ENCODE peak calls at places on chromosomes 11 and 22, in four cellular contexts. E is H9, J is H1, R is IMR-90. I is an unnamed sample.

GRCh38 chr11:108204918-108205499 is 17.4 kb downstream of the NPAT start:
- DNase-seq in E (no peak), R (no peak), J (no peak), I (no peak)

GRCh38 chr11:134862168-134862567 is 450.1 kb upstream of the B3GAT1 start:
- DNase-seq in R (no peak), E (no peak), J (no peak), I (no peak)

GRCh38 chr22:48192920-48193319 is 1430.5 kb downstream of the TBC1D22A start:
- DNase-seq in R (no peak), E (peak), J (no peak), I (no peak)

GRCh38 chr22:39405346-39406085 is 5.9 kb downstream of the TAB1 start:
- DNase-seq in R (peak), E (no peak), J (no peak), I (no peak)

GRCh38 chr11:108647387-108647700 is 17.5 kb upstream of the DDX10 start:
- DNase-seq in J (no peak), E (no peak), R (no peak), I (no peak)

GRCh38 chr22:46085831-46086576 is 64.3 kb upstream of the PPARA start:
- DNase-seq in R (no peak), J (no peak), E (no peak), I (no peak)

GRCh38 chr22:36775589-36775965 is 342 bp downstream of the IFT27 start:
- DNase-seq in R (peak), E (no peak), J (no peak), I (no peak)

GRCh38 chr22:26646158-26646557 is 11.2 kb upstream of the MIAT start:
- DNase-seq in R (peak), J (no peak), E (no peak), I (no peak)

GRCh38 chr11:16750417-16750816 is 12.0 kb downstream of the C11orf58 start:
- DNase-seq in R (no peak), E (no peak), J (no peak), I (no peak)

GRCh38 chr11:85930879-85931366 is 75.7 kb downstream of the CCDC83 start:
- DNase-seq in E (no peak), R (no peak), J (no peak), I (no peak)

GRCh38 chr11:18994860-18995259 is 55.6 kb upstream of the MRGPRX1 start:
- DNase-seq in E (no peak), R (no peak), J (no peak), I (no peak)

GRCh38 chr22:38138961-38139360 is 28.5 kb upstream of the BAIAP2L2 start:
- DNase-seq in R (no peak), E (no peak), J (no peak), I (no peak)

GRCh38 chr22:30247561-30247960 is 1.0 kb upstream of the LIF start:
- DNase-seq in E (no peak), J (no peak), R (no peak), I (no peak)

GRCh38 chr22:41352058-41352457 is 29.7 kb upstream of the TEF start:
- DNase-seq in J (no peak), E (no peak), R (peak), I (peak)

GRCh38 chr22:36386351-36386899 is 1.3 kb downstream of the MYH9 start:
- DNase-seq in R (no peak), J (no peak), E (no peak), I (peak)

GRCh38 chr11:122721964-122722266 is 66.4 kb downstream of the UBASH3B start:
- DNase-seq in R (peak), J (no peak), E (no peak), I (peak)

GRCh38 chr11:94804874-94805273 is 36.7 kb downstream of the AMOTL1 start:
- DNase-seq in J (no peak), R (no peak), E (no peak), I (no peak)

GRCh38 chr22:33962409-33962808 is 42.1 kb upstream of the LARGE1 start:
- DNase-seq in E (no peak), J (no peak), R (no peak), I (no peak)

GRCh38 chr11:2325719-2326118 is 23.9 kb downstream of the TSPAN32 start:
- DNase-seq in J (no peak), E (no peak), R (peak), I (no peak)

GRCh38 chr22:49062155-49063039 is 765.3 kb downstream of the BRD1 start:
- DNase-seq in R (no peak), E (peak), J (no peak), I (no peak)

GRCh38 chr11:118957968-118958367 is 1.9 kb downstream of the UPK2 start:
- DNase-seq in R (no peak), J (no peak), E (no peak), I (no peak)

GRCh38 chr11:71250512-71251158 is 1.7 kb downstream of the SHANK2 start:
- DNase-seq in J (no peak), E (peak), R (no peak), I (peak)

GRCh38 chr22:42439821-42440674 is 7.8 kb upstream of the NFAM1 start:
- DNase-seq in J (no peak), E (no peak), R (peak), I (peak)

GRCh38 chr22:42436402-42436801 is 4.2 kb upstream of the NFAM1 start:
- DNase-seq in R (no peak), E (no peak), J (no peak), I (no peak)

GRCh38 chr22:42439021-42439420 is 6.8 kb upstream of the NFAM1 start:
- DNase-seq in R (no peak), J (no peak), E (no peak), I (no peak)

GRCh38 chr22:42438293-42438650 is 6.1 kb upstream of the NFAM1 start:
- DNase-seq in E (peak), J (no peak), R (no peak), I (no peak)

DNA sequence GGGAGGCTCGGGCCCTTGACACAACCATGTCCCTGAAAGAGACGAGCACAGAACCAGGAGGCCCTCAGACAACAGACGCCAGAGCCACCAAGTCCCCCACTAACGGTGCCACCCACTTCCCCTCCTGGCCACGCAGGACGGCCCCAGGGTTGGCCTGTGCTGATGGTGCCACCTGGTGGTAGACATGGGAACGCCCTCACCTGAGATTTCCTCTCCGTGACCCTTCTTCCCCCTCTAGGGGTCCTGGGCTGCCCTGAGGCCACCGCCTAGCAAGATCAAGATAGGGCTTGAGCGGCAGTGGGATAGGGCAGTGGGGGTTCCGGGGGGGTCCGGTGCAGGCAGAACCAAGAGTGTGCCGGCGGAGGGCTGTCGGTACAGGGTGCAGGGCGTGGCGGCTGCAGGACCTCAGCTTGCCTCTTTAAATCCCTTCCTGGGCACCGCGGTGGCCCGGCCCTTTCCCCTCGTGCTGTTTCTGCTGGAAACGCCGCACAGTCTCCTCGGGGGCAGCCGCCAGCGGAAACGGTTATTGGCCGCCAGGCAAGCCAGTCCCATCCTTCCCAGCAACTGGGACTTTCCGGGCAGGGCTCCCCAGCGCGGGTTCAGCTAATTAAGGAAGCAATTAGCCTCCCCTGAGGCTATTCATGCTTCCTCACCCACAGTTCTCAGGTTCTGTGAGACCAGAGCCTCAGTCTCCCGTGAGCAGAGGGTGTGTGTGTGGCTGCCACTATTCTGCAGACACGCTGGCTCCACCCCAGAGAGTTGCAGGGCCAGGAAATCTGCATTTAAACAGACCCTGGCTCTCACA is 5.5 kb upstream of the NFAM1 start:
- DNase-seq in E (peak), R (peak), J (no peak), I (peak)
- H2AK5ac ChIP-seq in E (no peak), R (no peak), J (no peak), I (no peak)

DNA sequence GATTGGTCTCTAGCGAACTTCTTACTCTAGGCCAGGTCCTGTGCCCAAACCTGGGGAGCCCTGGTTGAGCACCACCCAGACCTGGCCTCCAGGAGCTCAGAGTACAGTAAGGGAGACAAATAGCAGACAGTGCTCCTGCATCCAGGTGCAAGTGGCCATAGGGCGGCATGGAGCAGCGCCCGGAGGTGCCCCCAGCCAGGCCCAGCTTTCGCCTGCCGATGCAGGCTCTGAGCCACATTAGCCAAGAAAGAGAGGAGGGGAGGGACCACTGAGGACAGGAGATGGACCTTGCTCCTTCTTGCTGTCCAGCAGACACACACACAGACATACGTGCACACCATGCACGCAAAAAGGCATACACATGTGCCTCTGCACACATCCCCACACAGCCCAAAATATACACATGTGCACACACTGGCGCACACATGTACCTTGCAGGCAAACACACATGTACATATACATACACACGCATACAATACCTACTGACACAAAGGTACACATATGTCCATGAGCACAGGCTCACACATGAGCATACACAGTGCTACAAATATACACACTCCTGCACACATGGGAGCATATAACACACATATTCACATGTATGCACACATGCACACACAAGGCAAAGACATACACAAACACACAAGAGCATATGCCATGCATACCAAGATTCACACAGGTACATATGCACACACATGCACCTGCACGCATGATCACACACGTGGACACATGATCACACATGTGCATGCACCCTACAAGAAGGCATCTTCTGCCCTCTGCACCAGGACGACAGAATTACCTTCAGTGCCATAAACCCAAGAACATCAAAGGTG is 68.8 kb upstream of the FGF3 start:
- DNase-seq in R (no peak), E (no peak), J (no peak), I (no peak)
- H2AK5ac ChIP-seq in R (no peak), E (no peak), J (no peak), I (no peak)

DNA sequence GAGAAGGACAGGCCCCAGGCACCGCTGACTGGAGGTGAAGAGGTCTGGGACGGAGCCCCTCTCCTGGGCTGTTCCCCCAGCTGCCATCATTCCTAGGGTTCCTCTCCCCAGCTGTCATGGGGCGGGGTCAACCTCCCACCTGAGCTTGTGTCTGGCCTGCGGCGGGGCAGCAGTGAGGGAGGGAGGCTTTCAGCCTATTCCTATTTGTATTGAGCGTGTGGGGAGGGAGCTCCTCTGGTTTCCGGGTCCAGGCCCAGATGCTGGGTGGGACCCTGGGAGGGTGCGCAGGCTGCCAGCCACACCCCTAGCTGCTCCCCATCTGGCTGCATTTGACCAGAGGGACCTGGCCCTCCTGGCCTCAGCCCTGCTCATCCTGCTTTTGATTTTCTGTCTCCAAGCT is 13.7 kb downstream of the TSPAN4 start:
- DNase-seq in J (no peak), E (no peak), R (no peak), I (no peak)
- H2AK5ac ChIP-seq in J (no peak), E (no peak), R (no peak), I (no peak)

GRCh38 chr11:62592216-62592815 is 993 bp upstream of the TUT1 start:
- DNase-seq in E (no peak), R (no peak), J (no peak), I (no peak)
- H2AK5ac ChIP-seq in E (no peak), R (peak), J (peak), I (no peak)

GRCh38 chr22:20632518-20632917 is 125.1 kb downstream of the MED15 start:
- DNase-seq in R (no peak), E (no peak), J (no peak), I (no peak)
- H2AK5ac ChIP-seq in R (no peak), E (no peak), J (no peak), I (no peak)

GRCh38 chr11:46381836-46382643 is 571 bp downstream of the MDK start:
- DNase-seq in R (no peak), J (no peak), E (peak), I (peak)
- H2AK5ac ChIP-seq in R (peak), J (no peak), E (no peak), I (no peak)

DNA sequence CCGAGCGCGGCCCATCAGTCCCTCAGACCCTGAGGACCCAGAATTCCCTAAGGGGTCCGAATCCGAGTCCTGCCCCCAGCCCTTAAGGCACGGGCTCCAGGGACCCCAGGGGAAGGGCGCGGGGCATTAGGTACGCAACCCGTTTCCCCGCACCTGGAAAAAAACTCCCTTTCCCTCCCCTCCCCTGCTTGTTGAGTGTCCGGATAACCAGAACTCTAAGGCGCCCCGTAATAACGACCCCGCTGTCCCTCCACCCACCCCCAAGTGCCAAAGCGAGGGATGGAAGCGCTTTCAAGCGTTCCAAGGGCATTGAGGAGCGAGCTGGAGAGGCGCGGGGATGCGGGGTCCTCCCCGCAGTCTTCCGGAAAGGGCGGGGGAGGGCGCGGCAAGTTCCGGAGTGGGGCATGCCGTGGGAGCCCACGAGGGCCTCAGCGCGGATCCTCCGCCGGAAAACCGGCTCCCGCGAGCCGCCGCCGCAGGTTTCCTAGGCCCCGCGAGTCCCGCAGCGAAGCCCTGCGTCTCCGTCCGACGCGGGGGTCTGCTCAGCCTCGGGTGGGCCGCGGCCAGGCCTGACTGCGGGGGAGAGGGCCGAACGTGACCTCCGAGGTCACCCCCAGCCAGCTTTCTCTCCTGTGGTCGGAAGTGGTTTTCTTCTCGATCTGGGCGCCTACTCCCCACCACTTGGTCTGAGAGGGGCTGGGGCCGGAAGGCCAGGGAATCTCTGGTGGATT is 3.9 kb upstream of the CCND1 start:
- DNase-seq in R (no peak), J (no peak), E (no peak), I (no peak)
- H2AK5ac ChIP-seq in R (peak), J (no peak), E (no peak), I (peak)

GRCh38 chr11:67615455-67616430 is 9.0 kb downstream of the NDUFV1 start:
- DNase-seq in E (peak), J (no peak), R (no peak), I (no peak)
- H2AK5ac ChIP-seq in E (no peak), J (peak), R (no peak), I (no peak)